ENCODE peak calls at places on chromosomes 16 and 17, in ten cellular contexts. N, K, F, D, G, R, H, C, Q and W are unnamed samples.

GRCh38 chr17:44785921-44786320 is 27.1 kb downstream of the ADAM11 start:
- DNase-seq in C (no peak), Q (no peak), H (no peak), G (peak), N (no peak), D (no peak), K (no peak), R (no peak), F (peak), W (no peak)

GRCh38 chr16:46757339-46758050 is 9.4 kb upstream of the MYLK3 start:
- DNase-seq in C (peak), H (no peak), R (peak), Q (peak), D (no peak), F (peak), K (no peak), N (no peak), G (no peak), W (no peak)

GRCh38 chr17:43106552-43106951 is 18.6 kb downstream of the BRCA1 start:
- DNase-seq in H (no peak), F (no peak), D (no peak), Q (no peak), K (no peak), G (no peak), C (no peak), R (no peak), N (no peak), W (no peak)

GRCh38 chr17:31224366-31224765 is 72.7 kb downstream of the OMG start:
- DNase-seq in R (no peak), C (no peak), Q (no peak), K (no peak), N (no peak), D (no peak), G (no peak), F (no peak), H (no peak), W (no peak)

GRCh38 chr17:4477286-4477791 is 21.3 kb upstream of the SPNS2 start:
- DNase-seq in N (no peak), Q (no peak), G (no peak), C (no peak), R (no peak), D (no peak), K (no peak), H (no peak), F (peak), W (no peak)

GRCh38 chr17:57009737-57010445 is 32.0 kb downstream of the SCPEP1 start:
- DNase-seq in F (peak), K (no peak), G (no peak), R (peak), H (peak), D (peak), N (peak), Q (peak), C (peak), W (peak)

GRCh38 chr17:67054011-67054591 is 9.7 kb downstream of the CACNG1 start:
- DNase-seq in R (no peak), H (no peak), F (no peak), G (no peak), N (no peak), D (no peak), Q (no peak), K (peak), C (no peak), W (no peak)

GRCh38 chr16:89945654-89946053 is 2.9 kb upstream of the DEF8 start:
- DNase-seq in H (no peak), D (no peak), R (no peak), K (no peak), G (no peak), F (no peak), N (no peak), C (peak), Q (peak), W (no peak)

GRCh38 chr16:68910051-68910450 is 66.7 kb downstream of the TANGO6 start:
- DNase-seq in H (peak), K (no peak), N (no peak), Q (no peak), G (no peak), F (no peak), R (no peak), D (no peak), C (no peak), W (no peak)

GRCh38 chr17:39486242-39486641 is 25.0 kb downstream of the CDK12 start:
- DNase-seq in G (no peak), D (no peak), F (no peak), C (no peak), H (no peak), N (peak), Q (no peak), K (no peak), R (no peak), W (no peak)

GRCh38 chr17:68398731-68399637 is 58.3 kb downstream of the WIPI1 start:
- DNase-seq in D (peak), C (peak), G (no peak), K (no peak), H (peak), N (peak), F (peak), R (peak), Q (peak), W (no peak)

GRCh38 chr16:65409505-65409904 is 287.6 kb upstream of the CDH11 start:
- DNase-seq in H (no peak), D (no peak), Q (no peak), K (no peak), G (no peak), N (no peak), C (no peak), R (no peak), F (no peak), W (no peak)

GRCh38 chr17:20315821-20316220 is 151.5 kb downstream of the LGALS9B start:
- DNase-seq in D (no peak), F (no peak), C (no peak), Q (no peak), N (no peak), R (no peak), G (no peak), K (no peak), H (no peak), W (no peak)

GRCh38 chr17:63487014-63487339 is 10.1 kb downstream of the ACE start:
- DNase-seq in D (no peak), C (no peak), H (no peak), Q (no peak), N (no peak), F (no peak), R (no peak), G (no peak), K (no peak), W (no peak)

GRCh38 chr17:42526031-42526444 is 10.0 kb upstream of the NAGLU start:
- DNase-seq in H (no peak), D (no peak), Q (no peak), C (no peak), R (peak), K (no peak), G (no peak), F (peak), N (peak), W (no peak)

GRCh38 chr16:88696441-88696840 is 9.8 kb downstream of the RNF166 start:
- DNase-seq in D (no peak), N (no peak), Q (no peak), G (no peak), F (no peak), K (no peak), H (no peak), R (no peak), C (no peak), W (no peak)

GRCh38 chr16:88697116-88697830 is 8.9 kb downstream of the RNF166 start:
- DNase-seq in C (no peak), R (no peak), G (no peak), K (no peak), H (no peak), N (no peak), D (no peak), Q (no peak), F (no peak), W (no peak)

GRCh38 chr16:88699180-88699579 is 7.0 kb downstream of the RNF166 start:
- DNase-seq in N (no peak), Q (no peak), H (no peak), G (no peak), F (no peak), K (no peak), C (no peak), R (no peak), D (no peak), W (no peak)

GRCh38 chr16:88698694-88699045 is 7.5 kb downstream of the RNF166 start:
- DNase-seq in H (no peak), C (no peak), N (no peak), F (no peak), Q (no peak), G (no peak), K (no peak), D (no peak), R (no peak), W (no peak)

GRCh38 chr16:88697831-88698693 is 8.1 kb downstream of the RNF166 start:
- DNase-seq in N (no peak), R (no peak), K (no peak), F (no peak), G (no peak), C (no peak), H (no peak), Q (peak), D (no peak), W (no peak)
- TF ChIP-seq CTCF in N (peak), R (peak), K (no peak), F (no peak), G (no peak), C (no peak), H (no peak), Q (peak), D (no peak), W (peak)

GRCh38 chr17:50899005-50899460 is 32.9 kb upstream of the TOB1 start:
- DNase-seq in D (no peak), Q (no peak), H (no peak), F (no peak), G (no peak), R (no peak), N (no peak), K (no peak), C (no peak), W (no peak)
- TF ChIP-seq CTCF in D (no peak), Q (no peak), H (no peak), F (no peak), G (no peak), R (no peak), N (no peak), K (no peak), C (no peak), W (no peak)

GRCh38 chr17:64491034-64491860 is 5.6 kb downstream of the POLG2 start:
- DNase-seq in H (no peak), N (peak), R (peak), C (no peak), Q (peak), F (no peak), D (no peak), K (no peak), G (no peak), W (peak)
- TF ChIP-seq CTCF in H (peak), N (peak), R (peak), C (no peak), Q (peak), F (peak), D (peak), K (peak), G (peak), W (peak)

GRCh38 chr17:80166446-80166845 is 3.4 kb upstream of the CARD14 start:
- DNase-seq in R (no peak), C (no peak), K (no peak), H (no peak), Q (peak), D (no peak), N (no peak), G (no peak), F (no peak), W (no peak)

GRCh38 chr17:80169784-80170500 is at the start of gene CARD14:
- DNase-seq in D (no peak), R (no peak), Q (peak), F (no peak), C (peak), K (peak), H (no peak), G (no peak), N (no peak), W (no peak)

GRCh38 chr17:80169107-80169506 is 723 bp upstream of the CARD14 start:
- DNase-seq in D (no peak), K (no peak), R (no peak), F (no peak), H (no peak), G (no peak), N (no peak), Q (no peak), C (no peak), W (no peak)

GRCh38 chr17:80171681-80172080 is 1.9 kb downstream of the CARD14 start:
- DNase-seq in D (no peak), C (no peak), G (no peak), Q (no peak), H (no peak), F (no peak), R (no peak), K (no peak), N (no peak), W (no peak)

DNA sequence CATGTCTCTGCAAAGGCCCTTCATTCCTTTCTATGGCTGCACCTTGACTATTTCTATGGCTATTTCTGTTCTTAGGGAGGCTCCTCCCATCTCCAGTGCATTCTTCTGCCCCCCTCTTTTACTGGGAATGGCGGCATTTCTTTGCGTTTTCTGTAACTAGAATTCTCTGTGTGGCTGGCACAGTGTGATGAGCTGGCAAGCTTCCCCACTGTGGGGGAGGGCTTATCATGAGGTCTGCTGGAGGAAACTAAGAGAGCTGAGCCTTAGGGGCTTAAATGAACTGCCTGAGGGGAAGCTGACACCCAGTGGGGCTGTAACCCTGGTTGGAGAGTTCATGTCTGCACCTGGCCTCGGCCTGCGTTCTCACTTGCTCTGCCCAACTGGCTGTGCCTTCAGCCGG is 1.5 kb upstream of the CARD14 start:
- DNase-seq in C (no peak), D (no peak), Q (no peak), F (no peak), R (no peak), G (no peak), N (peak), H (no peak), K (no peak), W (no peak)
- TF ChIP-seq CTCF in C (no peak), D (no peak), Q (no peak), F (no peak), R (no peak), G (no peak), N (no peak), H (no peak), K (no peak), W (no peak)

GRCh38 chr16:70018254-70018653 is 67.1 kb downstream of the CLEC18A start:
- DNase-seq in C (peak), G (no peak), K (no peak), H (no peak), N (peak), Q (peak), R (peak), D (no peak), F (peak), W (peak)
- TF ChIP-seq CTCF in C (no peak), G (no peak), K (no peak), H (no peak), N (no peak), Q (no peak), R (peak), D (no peak), F (no peak), W (peak)